ENCODE peak calls at places on chromosome 10, in four cellular contexts. One of them, this sample, is unnamed.

GRCh38 chr10:6694447-6695155 is 114.5 kb upstream of the PRKCQ start:
- DNase-seq in BJ: no peak
- DNase-seq in endothelial cell: no peak
- DNase-seq in Calu3: no peak
- DNase-seq in this sample: no peak

GRCh38 chr10:2037246-2037645 is 299.9 kb upstream of the ADARB2 start:
- DNase-seq in Calu3: no peak
- DNase-seq in BJ: no peak
- DNase-seq in endothelial cell: no peak
- DNase-seq in this sample: no peak

GRCh38 chr10:58998924-58999713 is 177.3 kb upstream of the PHYHIPL start:
- DNase-seq in Calu3: no peak
- DNase-seq in endothelial cell: no peak
- DNase-seq in BJ: no peak
- DNase-seq in this sample: no peak

GRCh38 chr10:4353964-4354363 is 472.0 kb upstream of the AKR1E2 start:
- DNase-seq in BJ: peak
- DNase-seq in endothelial cell: no peak
- DNase-seq in Calu3: peak
- DNase-seq in this sample: no peak

GRCh38 chr10:1056326-1057105 is at the start of gene WDR37:
- DNase-seq in endothelial cell: peak
- DNase-seq in Calu3: peak
- DNase-seq in BJ: peak
- DNase-seq in this sample: peak

GRCh38 chr10:44932338-44933116 is 21.4 kb downstream of the TMEM72 start:
- DNase-seq in endothelial cell: peak
- DNase-seq in BJ: no peak
- DNase-seq in Calu3: peak
- DNase-seq in this sample: peak

GRCh38 chr10:29107866-29108498 is 180.9 kb upstream of the LYZL1 start:
- DNase-seq in BJ: no peak
- DNase-seq in Calu3: no peak
- DNase-seq in endothelial cell: no peak
- DNase-seq in this sample: no peak

GRCh38 chr10:88491314-88491713 is 91.8 kb downstream of the RNLS start:
- DNase-seq in endothelial cell: no peak
- DNase-seq in Calu3: no peak
- DNase-seq in BJ: no peak
- DNase-seq in this sample: no peak

GRCh38 chr10:23363788-23364135 is 19.2 kb upstream of the C10orf67 start:
- DNase-seq in BJ: no peak
- DNase-seq in endothelial cell: no peak
- DNase-seq in Calu3: no peak
- DNase-seq in this sample: no peak

DNA sequence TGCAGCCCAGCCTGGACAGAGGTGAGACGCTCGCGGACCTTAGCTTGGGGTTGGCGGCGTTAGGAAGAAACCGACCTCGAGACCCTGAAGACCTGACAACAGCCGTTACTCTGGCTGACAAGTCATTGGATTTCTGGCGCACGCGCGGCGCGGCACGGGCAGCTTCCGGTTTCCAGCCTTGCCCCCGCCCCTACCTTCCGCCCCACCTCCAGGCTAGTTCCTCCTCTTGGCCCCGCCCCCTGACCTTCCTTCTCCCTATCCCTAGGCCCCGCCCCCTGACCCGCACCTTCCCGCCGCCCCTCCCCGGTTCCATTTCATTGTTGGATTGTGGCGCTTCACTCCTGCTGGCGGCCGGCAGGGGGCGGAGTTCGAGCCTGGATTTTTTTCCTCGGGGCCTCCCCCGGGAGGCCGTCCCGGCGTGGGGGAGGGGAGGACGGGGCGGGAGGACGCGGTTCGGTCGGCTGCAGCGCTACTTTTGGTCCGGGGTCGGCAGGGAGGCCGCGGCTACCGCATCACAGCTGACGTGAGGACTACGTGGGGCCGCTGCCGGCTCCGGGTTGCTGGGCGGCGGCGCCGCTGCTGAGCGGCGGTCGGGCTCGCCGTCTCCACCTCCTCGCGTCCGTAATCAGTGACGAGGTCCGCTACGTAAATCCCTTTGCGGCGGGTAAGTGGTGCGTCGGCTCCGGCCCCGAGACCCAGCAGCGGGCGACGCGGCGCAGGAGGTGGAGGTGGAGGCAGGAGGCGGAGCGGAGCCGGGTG is at the start of gene CREM:
- DNase-seq in Calu3: peak
- DNase-seq in BJ: peak
- DNase-seq in endothelial cell: peak
- DNase-seq in this sample: peak
- TF ChIP-seq CTCF in Calu3: peak
- TF ChIP-seq CTCF in BJ: peak
- TF ChIP-seq CTCF in endothelial cell: peak
- TF ChIP-seq CTCF in this sample: peak

GRCh38 chr10:86632009-86632800 is 22.1 kb upstream of the OPN4 start:
- DNase-seq in endothelial cell: peak
- DNase-seq in Calu3: peak
- DNase-seq in BJ: no peak
- DNase-seq in this sample: no peak
- TF ChIP-seq CTCF in endothelial cell: no peak
- TF ChIP-seq CTCF in Calu3: no peak
- TF ChIP-seq CTCF in BJ: peak
- TF ChIP-seq CTCF in this sample: no peak

GRCh38 chr10:13401142-13401541 is 53.0 kb upstream of the SEPHS1 start:
- DNase-seq in BJ: no peak
- DNase-seq in endothelial cell: no peak
- DNase-seq in Calu3: no peak
- DNase-seq in this sample: no peak

GRCh38 chr10:13399752-13400151 is 51.7 kb upstream of the SEPHS1 start:
- DNase-seq in endothelial cell: no peak
- DNase-seq in Calu3: no peak
- DNase-seq in BJ: no peak
- DNase-seq in this sample: no peak

GRCh38 chr10:13397052-13397451 is 49.0 kb upstream of the SEPHS1 start:
- DNase-seq in BJ: no peak
- DNase-seq in Calu3: no peak
- DNase-seq in endothelial cell: no peak
- DNase-seq in this sample: no peak

GRCh38 chr10:13400196-13400965 is 52.3 kb upstream of the SEPHS1 start:
- DNase-seq in endothelial cell: no peak
- DNase-seq in BJ: no peak
- DNase-seq in Calu3: no peak
- DNase-seq in this sample: no peak

DNA sequence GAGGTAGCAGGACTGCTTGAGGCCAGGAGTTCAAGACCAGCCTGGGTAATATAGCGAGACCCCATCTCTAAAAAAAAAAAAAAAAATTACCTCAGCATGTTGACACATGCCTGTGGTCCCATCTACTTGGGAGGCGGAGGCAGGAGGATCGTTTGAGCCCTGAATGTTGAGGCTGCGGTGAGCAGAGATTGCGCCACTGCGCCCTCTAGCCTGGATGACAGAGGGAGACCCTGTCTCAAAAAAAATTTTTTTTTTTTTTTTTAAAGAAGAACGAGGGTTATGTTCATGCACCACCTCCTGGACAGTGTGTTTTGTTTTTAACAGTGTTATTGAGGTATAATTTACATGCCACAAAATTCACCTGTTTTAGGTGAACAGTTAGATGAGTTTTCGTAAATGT is 51.1 kb upstream of the SEPHS1 start:
- DNase-seq in endothelial cell: no peak
- DNase-seq in BJ: no peak
- DNase-seq in Calu3: no peak
- DNase-seq in this sample: no peak
- TF ChIP-seq CTCF in endothelial cell: no peak
- TF ChIP-seq CTCF in BJ: no peak
- TF ChIP-seq CTCF in Calu3: no peak
- TF ChIP-seq CTCF in this sample: no peak

DNA sequence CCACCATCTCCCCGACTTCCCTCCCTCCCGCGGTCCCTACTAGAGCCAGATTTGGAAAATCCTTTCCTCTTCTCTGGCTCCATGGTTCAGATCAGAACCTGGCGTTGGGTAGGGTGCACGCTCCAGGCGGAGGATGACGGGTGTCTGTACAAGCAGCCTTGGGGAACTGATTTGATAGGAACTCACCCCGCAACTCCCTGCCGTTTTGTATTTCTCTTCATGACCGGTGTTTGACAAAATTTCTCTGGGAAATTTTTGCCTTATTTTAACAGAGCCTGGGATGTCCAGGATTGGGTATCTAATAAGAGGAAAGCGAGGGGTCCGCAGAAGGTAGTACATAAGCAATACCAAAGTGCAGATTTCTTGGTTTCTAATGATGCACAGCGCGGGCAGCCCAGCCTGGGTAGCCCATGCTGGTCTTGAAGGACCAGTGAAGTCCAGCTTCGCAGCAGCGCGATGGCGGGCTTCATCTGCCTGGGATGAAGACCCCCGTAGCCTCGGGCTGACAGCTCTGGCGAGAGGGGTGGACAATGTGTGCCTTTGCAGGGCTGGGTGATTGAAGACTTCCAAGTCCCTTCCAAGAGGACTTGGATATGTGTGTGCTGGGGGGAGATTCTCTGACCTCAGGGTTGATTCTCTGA is 2.1 kb downstream of the SORCS3 start:
- DNase-seq in BJ: no peak
- DNase-seq in Calu3: no peak
- DNase-seq in endothelial cell: no peak
- DNase-seq in this sample: no peak
- TF ChIP-seq CTCF in BJ: no peak
- TF ChIP-seq CTCF in Calu3: no peak
- TF ChIP-seq CTCF in endothelial cell: no peak
- TF ChIP-seq CTCF in this sample: no peak

GRCh38 chr10:128487517-128487916 is 361.3 kb upstream of the MKI67 start:
- DNase-seq in Calu3: no peak
- DNase-seq in endothelial cell: no peak
- DNase-seq in BJ: no peak
- DNase-seq in this sample: no peak

GRCh38 chr10:128491686-128492085 is 365.5 kb upstream of the MKI67 start:
- DNase-seq in endothelial cell: no peak
- DNase-seq in Calu3: no peak
- DNase-seq in BJ: no peak
- DNase-seq in this sample: no peak

GRCh38 chr10:128493811-128494210 is 367.6 kb upstream of the MKI67 start:
- DNase-seq in endothelial cell: no peak
- DNase-seq in Calu3: no peak
- DNase-seq in BJ: no peak
- DNase-seq in this sample: no peak

GRCh38 chr10:128485701-128486235 is 359.5 kb upstream of the MKI67 start:
- DNase-seq in endothelial cell: no peak
- DNase-seq in BJ: no peak
- DNase-seq in Calu3: no peak
- DNase-seq in this sample: no peak

GRCh38 chr10:128489324-128490247 is 363.4 kb upstream of the MKI67 start:
- DNase-seq in Calu3: no peak
- DNase-seq in BJ: no peak
- DNase-seq in endothelial cell: no peak
- DNase-seq in this sample: no peak
- TF ChIP-seq CTCF in Calu3: no peak
- TF ChIP-seq CTCF in BJ: no peak
- TF ChIP-seq CTCF in endothelial cell: no peak
- TF ChIP-seq CTCF in this sample: no peak

DNA sequence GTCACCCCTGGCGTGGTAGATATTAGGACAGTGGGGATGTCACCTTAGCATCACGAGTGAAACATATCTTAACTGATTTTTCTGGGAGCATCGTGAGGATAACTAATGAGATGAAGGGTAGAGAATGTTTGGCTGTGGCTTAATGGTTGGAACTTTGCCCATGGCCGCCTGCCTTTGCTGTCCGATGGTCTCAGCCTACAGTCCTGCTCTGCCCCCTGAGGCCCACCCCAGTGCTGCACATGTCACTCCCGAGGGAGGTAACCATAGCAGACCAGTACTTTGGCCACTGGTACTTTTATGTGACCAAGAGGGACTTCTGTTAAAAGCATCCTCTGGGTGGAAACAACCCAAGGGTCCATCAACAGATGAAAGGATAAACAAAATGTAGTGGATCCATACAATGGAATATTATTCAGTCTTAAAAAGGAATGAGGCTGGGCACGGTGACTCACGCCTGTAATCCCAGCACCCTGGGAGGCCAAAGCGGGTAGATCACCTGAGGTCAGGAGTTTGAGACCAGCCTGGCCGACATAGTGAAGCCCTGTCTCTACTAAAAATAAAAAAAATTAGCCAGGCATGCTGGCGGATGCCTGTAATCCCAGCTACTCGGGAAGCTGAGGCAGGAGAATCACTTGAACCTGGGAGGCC is 58.4 kb downstream of the TACR2 start:
- DNase-seq in endothelial cell: no peak
- DNase-seq in Calu3: no peak
- DNase-seq in BJ: no peak
- DNase-seq in this sample: no peak
- TF ChIP-seq CTCF in endothelial cell: no peak
- TF ChIP-seq CTCF in Calu3: no peak
- TF ChIP-seq CTCF in BJ: no peak
- TF ChIP-seq CTCF in this sample: no peak

GRCh38 chr10:62268027-62268398 is 631 bp downstream of the RTKN2 start:
- DNase-seq in Calu3: peak
- DNase-seq in endothelial cell: no peak
- DNase-seq in BJ: no peak
- DNase-seq in this sample: no peak
- TF ChIP-seq CTCF in Calu3: no peak
- TF ChIP-seq CTCF in endothelial cell: no peak
- TF ChIP-seq CTCF in BJ: no peak
- TF ChIP-seq CTCF in this sample: no peak

DNA sequence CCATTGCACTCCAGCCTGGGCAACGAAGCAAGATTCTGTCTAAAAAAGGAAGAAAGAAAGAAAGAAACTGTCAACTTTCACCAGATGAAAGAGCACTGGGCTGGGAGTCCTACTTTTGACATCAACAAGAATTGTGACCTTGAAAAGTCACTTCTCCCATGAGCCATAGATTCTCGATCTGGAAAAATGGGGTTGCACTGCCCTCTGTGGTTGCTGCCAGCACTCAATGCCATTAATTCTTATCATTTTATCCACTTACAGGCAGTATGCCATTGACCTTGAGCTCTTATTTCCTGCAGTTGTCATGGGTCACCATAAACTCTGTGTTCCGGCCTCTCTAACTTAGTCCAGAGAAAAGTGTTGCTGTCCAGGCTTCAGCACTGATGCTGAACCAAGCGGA is 137.2 kb downstream of the NOC3L start:
- DNase-seq in BJ: no peak
- DNase-seq in endothelial cell: no peak
- DNase-seq in Calu3: no peak
- DNase-seq in this sample: no peak
- TF ChIP-seq CTCF in BJ: peak
- TF ChIP-seq CTCF in endothelial cell: no peak
- TF ChIP-seq CTCF in Calu3: no peak
- TF ChIP-seq CTCF in this sample: no peak